ENCODE peak calls at places on chromosomes 2 and 18, in ten cellular contexts. S, O, F, G, V, M, Q, D, Y and L are unnamed samples.

GRCh38 chr18:48955528-48956261 is 4.9 kb upstream of the SMAD7 start:
- DNase-seq in S (no peak), O (no peak), F (no peak), G (peak), V (no peak), M (peak), Q (no peak), D (no peak), Y (no peak), L (no peak)

GRCh38 chr2:231462729-231463465 is 1.4 kb downstream of the NCL start:
- DNase-seq in S (no peak), O (no peak), F (no peak), G (no peak), V (no peak), M (no peak), Q (no peak), D (no peak), Y (peak), L (no peak)

GRCh38 chr2:105887246-105887645 is 142.5 kb downstream of the NCK2 start:
- DNase-seq in S (no peak), O (no peak), F (no peak), G (no peak), V (no peak), M (no peak), Q (no peak), D (no peak), Y (no peak), L (no peak)

GRCh38 chr2:232761301-232761907 is 15.0 kb downstream of the KCNJ13 start:
- DNase-seq in S (peak), O (no peak), F (peak), G (peak), V (no peak), M (no peak), Q (no peak), D (peak), Y (peak), L (no peak)

GRCh38 chr2:26687785-26688184 is 4.7 kb upstream of the KCNK3 start:
- DNase-seq in S (no peak), O (peak), F (no peak), G (no peak), V (no peak), M (no peak), Q (no peak), D (no peak), Y (no peak), L (no peak)

GRCh38 chr2:177164584-177165052 is 48.0 kb upstream of the HNRNPA3 start:
- DNase-seq in S (peak), O (peak), F (peak), G (peak), V (peak), M (peak), Q (peak), D (peak), Y (peak), L (no peak)

GRCh38 chr2:113203901-113204519 is 30.2 kb downstream of the PSD4 start:
- DNase-seq in S (peak), O (peak), F (peak), G (peak), V (peak), M (peak), Q (peak), D (peak), Y (peak), L (no peak)

GRCh38 chr2:162798407-162798806 is 40.2 kb downstream of the KCNH7 start:
- DNase-seq in S (no peak), O (no peak), F (no peak), G (no peak), V (no peak), M (no peak), Q (no peak), D (no peak), Y (no peak), L (no peak)

GRCh38 chr2:127098711-127099110 is 8.2 kb downstream of the BIN1 start:
- DNase-seq in S (no peak), O (no peak), F (no peak), G (no peak), V (no peak), M (no peak), Q (peak), D (no peak), Y (no peak), L (no peak)

GRCh38 chr2:71226391-71226964 is 425 bp downstream of the PAIP2B start:
- DNase-seq in S (no peak), O (peak), F (peak), G (peak), V (no peak), M (peak), Q (peak), D (peak), Y (peak), L (no peak)

GRCh38 chr2:143398701-143399260 is 269.6 kb downstream of the ARHGAP15 start:
- DNase-seq in S (no peak), O (no peak), F (no peak), G (peak), V (no peak), M (no peak), Q (no peak), D (no peak), Y (no peak), L (no peak)

GRCh38 chr18:36580266-36580665 is 248.5 kb downstream of the TPGS2 start:
- DNase-seq in S (no peak), O (no peak), F (no peak), G (peak), V (no peak), M (peak), Q (no peak), D (no peak), Y (no peak), L (no peak)

GRCh38 chr2:10345126-10345525 is 42.4 kb downstream of the HPCAL1 start:
- DNase-seq in S (peak), O (no peak), F (no peak), G (no peak), V (no peak), M (no peak), Q (no peak), D (no peak), Y (no peak), L (no peak)

GRCh38 chr2:47160207-47160606 is 5.1 kb upstream of the STPG4 start:
- DNase-seq in S (no peak), O (no peak), F (no peak), G (no peak), V (no peak), M (no peak), Q (no peak), D (no peak), Y (no peak), L (no peak)

GRCh38 chr2:121255363-121255762 is 29.6 kb downstream of the TFCP2L1 start:
- DNase-seq in S (no peak), O (no peak), F (no peak), G (no peak), V (no peak), M (no peak), Q (no peak), D (no peak), Y (no peak), L (no peak)

GRCh38 chr2:168635065-168635577 is 167.3 kb upstream of the NOSTRIN start:
- DNase-seq in S (no peak), O (no peak), F (no peak), G (peak), V (no peak), M (peak), Q (no peak), D (no peak), Y (no peak), L (no peak)

GRCh38 chr2:181777654-181778053 is 97.3 kb upstream of the NEUROD1 start:
- DNase-seq in S (no peak), O (no peak), F (no peak), G (no peak), V (no peak), M (no peak), Q (no peak), D (no peak), Y (no peak), L (no peak)

GRCh38 chr18:25662247-25662646 is 310.3 kb upstream of the ZNF521 start:
- DNase-seq in S (no peak), O (no peak), F (no peak), G (peak), V (no peak), M (no peak), Q (no peak), D (no peak), Y (no peak), L (no peak)

GRCh38 chr2:134736167-134736885 is 17.5 kb upstream of the TMEM163 start:
- DNase-seq in S (no peak), O (no peak), F (peak), G (peak), V (no peak), M (no peak), Q (no peak), D (no peak), Y (peak), L (no peak)

GRCh38 chr2:218658671-218659257 is 659 bp downstream of the ZNF142 start:
- DNase-seq in S (peak), O (no peak), F (peak), G (peak), V (no peak), M (no peak), Q (no peak), D (no peak), Y (peak), L (no peak)

GRCh38 chr2:238811765-238812164 is 36.1 kb upstream of the TWIST2 start:
- DNase-seq in S (no peak), O (no peak), F (no peak), G (peak), V (no peak), M (no peak), Q (no peak), D (no peak), Y (no peak), L (no peak)

GRCh38 chr2:137741963-137742362 is 222.3 kb upstream of the HNMT start:
- DNase-seq in S (no peak), O (no peak), F (no peak), G (no peak), V (no peak), M (no peak), Q (no peak), D (no peak), Y (no peak), L (no peak)

GRCh38 chr2:109171444-109172334 is 42.7 kb downstream of the SH3RF3 start:
- DNase-seq in S (no peak), O (no peak), F (peak), G (peak), V (no peak), M (peak), Q (no peak), D (no peak), Y (no peak), L (no peak)